ENCODE peak calls at places on chromosome 16, in ten cellular contexts. D is left ventricle myocardium inferior, V is stomach, F is left lung, K is IMR-90, N is testis, B is tibial nerve, S is breast epithelium, U is prostate gland, Y is tibial artery. E is an unnamed sample.

GRCh38 chr16:68367034-68367433 is 56.2 kb downstream of the PRMT7 start:
- DNase-seq in V (peak; percentile 48), D (no peak), S (no peak), B (no peak), N (peak; percentile 82), Y (no peak), F (no peak), K (peak; percentile 9), U (no peak), E (no peak)

GRCh38 chr16:29900102-29900887 is at the start of gene ASPHD1:
- DNase-seq in S (peak; percentile 26), V (peak; percentile 84), B (peak; percentile 21), U (peak; percentile 42), N (peak; percentile 80), D (peak; percentile 71), K (peak; percentile 86), F (peak; percentile 83), Y (peak; percentile 76), E (peak; percentile 42)

GRCh38 chr16:31869511-31870201 is 4.0 kb upstream of the ZNF267 start:
- DNase-seq in V (no peak), U (no peak), D (no peak), N (peak; percentile 43), Y (no peak), S (peak; percentile 38), B (no peak), K (peak; percentile 92), F (peak; percentile 84), E (peak; percentile 42)

GRCh38 chr16:56988948-56989945 is at the start of gene NLRC5:
- DNase-seq in U (peak; percentile 88), F (peak; percentile 94), Y (peak; percentile 93), N (peak; percentile 87), K (peak; percentile 78), D (peak; percentile 85), B (peak; percentile 77), S (peak; percentile 65), V (peak; percentile 92), E (peak; percentile 39)

GRCh38 chr16:11989238-11990160 is 13.0 kb downstream of the SNX29 start:
- DNase-seq in U (no peak), Y (no peak), V (no peak), S (no peak), N (no peak), K (no peak), D (no peak), B (no peak), F (no peak), E (no peak)

GRCh38 chr16:71965223-71965622 is 35.0 kb downstream of the PKD1L3 start:
- DNase-seq in V (no peak), B (no peak), Y (no peak), F (no peak), S (no peak), U (no peak), K (no peak), D (no peak), N (no peak), E (no peak)

GRCh38 chr16:57519796-57520360 is 16.5 kb downstream of the CCDC102A start:
- DNase-seq in D (peak; percentile 78), U (peak; percentile 63), F (peak; percentile 68), Y (peak; percentile 85), S (peak; percentile 51), V (peak; percentile 84), K (peak; percentile 52), B (peak; percentile 59), N (peak; percentile 87), E (no peak)

GRCh38 chr16:72493681-72494415 is 321.9 kb upstream of the PMFBP1 start:
- DNase-seq in U (no peak), B (no peak), F (no peak), N (no peak), Y (no peak), D (no peak), K (peak; percentile 65), V (no peak), S (no peak), E (peak; percentile 2)

GRCh38 chr16:51648521-51648920 is 497.5 kb upstream of the SALL1 start:
- DNase-seq in V (no peak), K (no peak), B (no peak), N (no peak), U (no peak), S (no peak), F (no peak), Y (no peak), D (no peak), E (no peak)

GRCh38 chr16:1828645-1829410 is 1.8 kb downstream of the FAHD1 start:
- DNase-seq in Y (no peak), S (no peak), U (no peak), B (no peak), D (no peak), F (no peak), K (no peak), N (no peak), V (no peak), E (no peak)

GRCh38 chr16:56807011-56807675 is 57.9 kb upstream of the SLC12A3 start:
- DNase-seq in F (no peak), S (no peak), K (peak; percentile 84), U (peak; percentile 53), D (no peak), Y (no peak), V (no peak), B (no peak), N (no peak), E (peak; percentile 13)

DNA sequence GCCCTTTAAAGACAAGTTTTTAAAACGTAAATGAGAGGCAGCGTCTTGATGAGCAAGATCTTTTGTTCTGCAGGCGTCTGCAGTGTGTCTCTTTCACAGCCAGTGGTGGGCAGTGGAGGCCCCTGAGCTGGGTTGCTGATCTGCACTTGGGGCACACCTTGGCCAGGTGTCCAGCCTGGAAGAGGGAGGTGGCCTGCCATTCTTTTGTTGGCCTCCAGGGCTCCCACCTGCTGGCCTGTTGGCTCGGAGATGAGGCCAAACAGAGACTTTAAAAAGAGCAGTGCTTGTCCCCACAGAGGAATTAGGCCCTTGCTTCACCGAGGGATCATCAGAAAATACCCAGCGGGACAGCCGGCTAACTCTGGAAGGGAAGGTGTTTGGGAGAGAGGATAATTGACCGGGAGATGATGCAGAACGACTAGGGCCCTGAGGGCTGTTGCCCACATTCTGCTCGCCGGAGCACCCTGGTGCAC is 145.9 kb upstream of the PLCG2 start:
- DNase-seq in N (no peak), K (no peak), Y (no peak), V (no peak), F (no peak), D (no peak), B (no peak), S (no peak), U (no peak), E (no peak)
- TF ChIP-seq CTCF in N (no peak), K (no peak), Y (no peak), V (no peak), F (no peak), D (no peak), B (no peak), S (peak; percentile 28), U (no peak), E (no peak)

DNA sequence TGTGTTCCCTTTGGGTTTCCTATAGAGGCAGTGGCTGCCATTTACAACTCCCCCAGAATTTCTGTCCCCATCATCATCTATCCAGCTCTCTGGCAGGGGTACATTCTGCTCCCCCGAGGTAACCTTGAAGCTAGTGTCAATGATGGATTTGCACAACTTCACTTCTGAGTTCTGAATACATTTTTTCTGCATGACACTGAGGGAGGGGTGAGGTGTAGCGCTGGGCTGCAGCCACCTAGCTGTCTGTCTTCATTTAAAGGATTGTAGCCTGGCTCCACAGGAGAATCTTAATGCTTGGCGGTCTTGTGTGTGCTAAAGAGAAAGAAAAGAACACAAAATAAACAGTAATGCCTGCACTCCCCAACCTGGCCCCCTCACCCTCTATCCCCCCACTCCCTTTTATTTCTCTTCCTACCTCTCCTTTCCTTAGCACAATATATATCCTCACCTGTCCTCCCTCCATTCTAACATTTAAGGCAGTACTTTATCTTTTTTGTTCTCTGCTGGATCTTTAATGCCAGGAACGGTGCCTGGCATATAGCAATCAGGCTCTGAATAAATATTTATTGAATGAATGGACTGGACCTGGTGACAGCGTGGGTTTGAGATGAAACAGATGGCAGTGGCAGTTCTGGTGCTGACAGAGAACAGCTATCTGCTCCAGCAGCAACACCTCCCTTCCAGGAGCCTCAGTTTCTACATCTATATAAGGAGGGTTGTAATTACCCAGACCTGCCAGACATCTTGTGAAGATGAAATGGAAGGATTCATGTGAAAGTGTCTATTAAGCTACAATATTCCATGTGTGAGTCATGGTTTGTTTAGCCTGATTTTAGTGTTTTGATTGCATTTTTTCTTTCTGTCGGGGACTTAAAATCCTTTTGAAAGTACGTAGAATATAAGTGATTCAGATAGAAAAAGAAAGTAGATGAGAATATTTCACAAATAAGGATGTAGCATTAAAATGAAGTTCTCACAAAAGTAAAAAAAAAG is 163.6 kb upstream of the CDH11 start:
- DNase-seq in K (peak; percentile 55), Y (no peak), F (no peak), D (peak; percentile 32), V (no peak), S (no peak), U (no peak), B (no peak), N (no peak), E (no peak)
- H3K27ac ChIP-seq in K (no peak overlapping the region), Y (no peak overlapping the region), F (no peak overlapping the region), D (no peak overlapping the region), V (no peak overlapping the region), S (no peak overlapping the region), U (no peak overlapping the region), B (no peak overlapping the region), N (no peak overlapping the region), E (no peak overlapping the region)

GRCh38 chr16:23145186-23145585 is 4.1 kb downstream of the USP31 start:
- DNase-seq in Y (no peak), K (no peak), N (no peak), U (peak; percentile 35), V (no peak), B (no peak), S (peak; percentile 54), F (no peak), D (no peak), E (no peak)
- H3K4me3 ChIP-seq in Y (no peak overlapping the region), K (no peak overlapping the region), N (no peak overlapping the region), U (no peak overlapping the region), V (no peak overlapping the region), B (no peak overlapping the region), S (no peak overlapping the region), F (no peak overlapping the region), D (no peak overlapping the region), E (no peak overlapping the region)

GRCh38 chr16:15052747-15053476 is 3.0 kb downstream of the NTAN1 start:
- DNase-seq in Y (peak; percentile 31), F (no peak), S (no peak), V (no peak), U (no peak), B (no peak), K (no peak), N (no peak), D (no peak), E (no peak)

GRCh38 chr16:15054357-15055140 is 1.3 kb downstream of the NTAN1 start:
- DNase-seq in K (no peak), V (no peak), D (no peak), F (no peak), S (no peak), N (no peak), U (no peak), B (no peak), Y (no peak), E (no peak)

GRCh38 chr16:15057755-15058417 is 2.0 kb upstream of the NTAN1 start:
- DNase-seq in N (no peak), Y (no peak), B (no peak), U (no peak), D (no peak), F (no peak), K (no peak), V (peak; percentile 39), S (no peak), E (no peak)

GRCh38 chr16:15053904-15054303 is 2.0 kb downstream of the NTAN1 start:
- DNase-seq in D (no peak), Y (peak; percentile 63), S (no peak), N (no peak), U (no peak), B (no peak), K (no peak), F (no peak), V (no peak), E (no peak)

GRCh38 chr16:15055141-15056053 is 477 bp downstream of the NTAN1 start:
- DNase-seq in U (no peak), F (peak; percentile 65), B (no peak), K (peak; percentile 23), N (peak; percentile 52), V (no peak), D (no peak), Y (peak; percentile 66), S (no peak), E (no peak)
- TF ChIP-seq CTCF in U (no peak), F (no peak), B (no peak), K (peak; percentile 7), N (no peak), V (no peak), D (no peak), Y (no peak), S (no peak), E (peak; percentile 27)

E was measured in AG04450.